ENCODE peak calls at places on chromosomes 6 and 20, in seven cellular contexts. E, V, M, Z, B, W and K are unnamed samples.

GRCh38 chr6:149934249-149935156 is 7.3 kb upstream of the ULBP2 start:
- DNase-seq in V (peak; percentile 76), E (peak; percentile 57), Z (peak; percentile 64), B (peak; percentile 64), M (peak; percentile 34), W (peak; percentile 77), K (peak; percentile 61)

GRCh38 chr6:25250878-25251277 is 28.3 kb upstream of the CARMIL1 start:
- DNase-seq in B (no peak), M (peak; percentile 38), V (peak; percentile 21), W (no peak), Z (no peak), E (no peak), K (no peak)

GRCh38 chr6:25442898-25443297 is 163.7 kb downstream of the CARMIL1 start:
- DNase-seq in M (no peak), E (no peak), Z (no peak), W (no peak), V (no peak), B (no peak), K (no peak)

GRCh38 chr6:158653577-158654354 is 3.9 kb downstream of the SYTL3 start:
- DNase-seq in E (no peak), V (no peak), B (no peak), Z (no peak), W (no peak), M (peak; percentile 91), K (no peak)

GRCh38 chr6:112321882-112322508 is 25.1 kb upstream of the RFPL4B start:
- DNase-seq in M (no peak), W (no peak), V (no peak), E (no peak), Z (no peak), B (no peak), K (no peak)

GRCh38 chr20:60160451-60160850 is 202.2 kb downstream of the CDH26 start:
- DNase-seq in B (no peak), W (no peak), V (no peak), E (no peak), Z (no peak), M (no peak), K (no peak)

GRCh38 chr20:24789877-24790276 is 159.2 kb upstream of the CST7 start:
- DNase-seq in M (no peak), E (no peak), B (no peak), W (no peak), Z (no peak), V (no peak), K (no peak)

GRCh38 chr6:144331610-144332009 is 46.5 kb downstream of the UTRN start:
- DNase-seq in W (no peak), M (no peak), B (no peak), E (no peak), Z (no peak), V (no peak), K (no peak)

GRCh38 chr6:158374020-158374419 is 61.8 kb downstream of the TULP4 start:
- DNase-seq in Z (no peak), V (no peak), W (no peak), E (no peak), B (no peak), M (no peak), K (no peak)

GRCh38 chr6:151494235-151494950 is 576 bp downstream of the CCDC170 start:
- DNase-seq in Z (peak; percentile 57), M (no peak), W (no peak), E (peak; percentile 28), B (no peak), V (no peak), K (no peak)

GRCh38 chr20:41182296-41183212 is 45.2 kb downstream of the PLCG1 start:
- DNase-seq in E (no peak), Z (no peak), W (peak; percentile 32), B (no peak), M (no peak), V (no peak), K (no peak)

GRCh38 chr20:33668087-33668790 is 1.5 kb downstream of the ACTL10 start:
- DNase-seq in V (no peak), W (peak; percentile 92), M (no peak), Z (no peak), E (peak; percentile 92), B (peak; percentile 62), K (no peak)

GRCh38 chr6:149015877-149016525 is 269.2 kb downstream of the UST start:
- DNase-seq in M (no peak), V (no peak), W (no peak), E (no peak), B (no peak), Z (no peak), K (no peak)

GRCh38 chr6:52981215-52981910 is 13.7 kb downstream of the GSTA4 start:
- DNase-seq in M (no peak), Z (no peak), V (no peak), W (no peak), E (no peak), B (no peak), K (no peak)

GRCh38 chr20:13200767-13201500 is 20.1 kb upstream of the ISM1 start:
- DNase-seq in W (no peak), B (no peak), V (no peak), M (no peak), Z (no peak), E (no peak), K (no peak)

GRCh38 chr6:74879234-74879633 is 326.6 kb downstream of the COL12A1 start:
- DNase-seq in M (no peak), E (no peak), W (no peak), Z (no peak), B (no peak), V (no peak), K (no peak)

GRCh38 chr6:117956386-117956785 is 49.3 kb downstream of the SLC35F1 start:
- DNase-seq in B (no peak), M (no peak), V (no peak), W (no peak), E (no peak), Z (no peak), K (no peak)

GRCh38 chr6:70118670-70119069 is 184.2 kb downstream of the COL9A1 start:
- DNase-seq in V (no peak), M (no peak), E (no peak), B (no peak), W (no peak), Z (no peak), K (no peak)

GRCh38 chr20:33477386-33478234 is 12.3 kb upstream of the CBFA2T2 start:
- DNase-seq in E (no peak), B (no peak), W (no peak), V (no peak), Z (no peak), M (no peak), K (no peak)

GRCh38 chr6:132712366-132712765 is 1.5 kb downstream of the VNN1 start:
- DNase-seq in M (no peak), E (no peak), B (no peak), W (no peak), V (no peak), Z (no peak), K (peak; percentile 60)

GRCh38 chr6:81768150-81768942 is 15.9 kb upstream of the TENT5A start:
- DNase-seq in V (no peak), E (no peak), W (no peak), B (no peak), Z (peak; percentile 37), M (no peak), K (no peak)

DNA sequence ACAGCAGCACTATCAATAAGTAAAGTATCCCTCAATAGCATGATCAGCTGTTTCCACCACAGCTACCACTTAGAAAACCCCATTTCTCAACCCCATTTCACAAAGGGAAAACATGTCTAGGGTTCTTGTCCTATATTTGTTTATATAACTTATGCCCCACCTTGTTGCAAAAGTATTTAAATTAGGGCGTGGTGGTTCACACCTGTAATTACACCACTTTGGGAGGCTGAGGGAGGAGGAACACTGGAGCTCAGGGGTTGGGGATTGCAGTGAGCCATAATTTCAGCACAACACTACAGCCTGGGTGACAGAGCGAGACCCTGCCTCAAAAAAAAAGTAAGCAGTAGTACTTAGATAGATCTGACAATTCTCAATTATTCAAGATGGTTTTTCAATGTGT is 3.7 kb downstream of the MRPL14 start:
- DNase-seq in W (no peak), E (no peak), Z (no peak), M (no peak), V (no peak), B (no peak), K (no peak)
- H3K4me1 ChIP-seq in W (peaks cover 2% of the 10 kb centered on the region), E (peaks cover 46% of the 10 kb centered on the region), Z (peaks cover 80% of the 10 kb centered on the region), M (peaks cover 37% of the 10 kb centered on the region), V (peaks cover 37% of the 10 kb centered on the region), B (peaks cover 72% of the 10 kb centered on the region), K (peaks cover 40% of the 10 kb centered on the region)

DNA sequence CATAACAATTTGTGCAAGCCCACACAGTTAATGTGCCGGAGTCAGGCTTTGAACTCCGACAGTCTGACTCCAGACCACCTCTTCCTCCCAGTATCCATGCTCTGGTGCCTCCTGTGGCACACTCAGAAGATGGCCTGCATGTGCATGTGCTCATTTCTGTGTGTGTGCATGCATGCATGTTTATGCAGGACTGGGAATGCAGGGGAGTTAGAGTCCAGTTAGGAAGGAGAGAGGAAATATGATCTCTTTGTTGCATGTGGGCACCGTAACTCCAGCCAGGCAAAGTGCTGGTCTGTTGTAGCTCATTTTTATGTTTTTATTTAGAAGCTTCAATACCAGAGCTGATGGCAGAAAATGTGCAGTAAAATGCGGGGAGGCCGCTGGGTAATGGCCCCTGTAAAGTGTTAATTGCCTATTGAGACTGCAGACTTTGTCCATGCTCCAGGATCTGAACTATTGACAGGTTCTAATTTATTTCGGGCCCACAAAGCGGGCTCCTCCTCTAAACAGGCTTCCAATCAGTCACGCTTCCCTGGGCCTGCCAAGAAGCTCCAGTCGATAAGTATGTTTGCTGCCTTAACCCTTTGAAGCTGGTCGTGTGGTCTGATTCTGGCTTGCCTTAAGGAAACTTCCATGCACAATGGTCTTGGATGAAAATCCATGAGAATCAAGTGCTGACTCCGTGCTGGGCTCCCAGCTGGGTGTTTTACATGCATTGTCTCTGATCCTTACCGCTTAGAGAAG is 248.4 kb downstream of the DHX35 start:
- DNase-seq in V (no peak), W (no peak), Z (no peak), M (no peak), E (no peak), B (no peak), K (no peak)
- TF ChIP-seq SIN3A in V (no peak), W (no peak), Z (no peak), M (no peak), E (no peak), B (no peak), K (no peak)

GRCh38 chr20:59039233-59039632 is 3.4 kb downstream of the PRELID3B start:
- DNase-seq in M (no peak), B (no peak), W (no peak), E (no peak), Z (no peak), V (no peak), K (no peak)
- H3K4me1 ChIP-seq in M (peaks cover 13% of the 10 kb centered on the region), B (peaks cover 21% of the 10 kb centered on the region), W (no peaks in the 10 kb centered on the region), E (peaks cover 7% of the 10 kb centered on the region), Z (peaks cover 15% of the 10 kb centered on the region), V (peaks cover 24% of the 10 kb centered on the region), K (peaks cover 30% of the 10 kb centered on the region)

DNA sequence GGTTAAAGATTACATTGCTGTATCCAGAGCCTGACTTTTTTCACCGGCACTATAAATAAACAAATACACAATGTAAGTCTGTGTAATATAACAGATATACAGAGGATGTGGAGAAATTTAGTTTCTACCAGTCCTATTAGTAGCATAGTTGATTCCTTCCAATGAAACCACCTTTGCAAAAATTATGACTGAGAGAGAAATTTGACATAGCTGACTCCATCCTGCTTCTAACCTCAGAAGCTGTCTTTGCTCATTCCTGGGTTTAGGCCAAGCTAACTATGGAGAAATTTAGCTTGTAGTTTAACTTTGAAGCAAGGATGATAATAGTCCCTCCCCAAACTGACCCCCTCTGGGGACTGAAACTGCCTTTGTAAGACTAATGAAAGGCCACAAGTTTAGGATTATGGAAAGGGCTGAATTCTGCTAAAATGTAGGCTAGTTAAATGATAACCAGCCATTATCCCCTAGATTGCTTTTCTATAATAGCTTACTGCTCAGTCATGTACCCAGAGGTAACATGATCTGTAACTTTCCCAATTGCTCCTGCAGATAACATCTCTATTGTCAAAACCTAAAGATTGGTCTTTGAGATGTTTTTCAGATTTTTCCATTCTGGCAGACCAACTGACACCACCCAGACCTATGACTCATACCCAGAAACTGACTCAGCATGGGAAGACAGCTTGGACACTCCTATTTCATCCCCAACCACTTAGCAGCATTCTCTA is 172.8 kb upstream of the ARG1 start:
- DNase-seq in E (no peak), Z (peak; percentile 21), W (no peak), M (no peak), V (peak; percentile 18), B (peak; percentile 10), K (no peak)
- TF ChIP-seq SIN3A in E (no peak), Z (no peak), W (no peak), M (no peak), V (no peak), B (no peak), K (no peak)